ENCODE peak calls at places on chromosomes 6 and 20, in ten cellular contexts. C is stimulated activated CD8-positive, alpha-beta memory T cell treated with anti-CD3 and anti-CD28 coated beads, Interleukin-15, amount 100 ng/mL, for 24 hours; F is left lung; M is NCI-H1694; K is brain microvascular endothelial cell; Q is heart right ventricle; G is amniotic stem cell; D is AG09319; T is pancreas; V is globus pallidus. N is an unnamed sample.

GRCh38 chr6:692858-693736 is at the start of gene EXOC2:
- DNase-seq in T (peak; percentile 87), M (peak; percentile 13), K (peak; percentile 71), C (peak; percentile 71), D (peak; percentile 46), F (peak; percentile 90), V (peak; percentile 76), G (peak; percentile 64), Q (peak; percentile 89), N (peak; percentile 94)

GRCh38 chr6:43274916-43275597 is 23.0 kb upstream of the SLC22A7 start:
- DNase-seq in D (no peak), F (no peak), K (no peak), Q (no peak), G (no peak), M (no peak), C (no peak), T (peak; percentile 49), V (no peak), N (peak; percentile 33)

GRCh38 chr6:111342913-111343312 is 140.1 kb downstream of the REV3L start:
- DNase-seq in F (no peak), K (no peak), Q (no peak), C (no peak), M (no peak), T (no peak), D (no peak), V (no peak), G (no peak), N (no peak)

GRCh38 chr20:16350465-16350864 is 222.8 kb downstream of the KIF16B start:
- DNase-seq in T (no peak), K (peak; percentile 42), C (no peak), G (no peak), F (no peak), M (no peak), D (no peak), V (peak; percentile 41), Q (no peak), N (peak; percentile 85)

GRCh38 chr6:79079425-79080130 is 1.5 kb upstream of the PHIP start:
- DNase-seq in Q (no peak), D (no peak), V (peak; percentile 25), C (no peak), F (no peak), K (no peak), M (no peak), G (no peak), T (no peak), N (peak; percentile 42)

GRCh38 chr20:2455771-2456497 is 14.7 kb downstream of the SNRPB start:
- DNase-seq in C (no peak), T (no peak), V (no peak), Q (no peak), M (no peak), K (no peak), F (no peak), G (no peak), D (no peak), N (peak; percentile 57)

GRCh38 chr20:45987108-45987780 is 15.2 kb upstream of the ZNF335 start:
- DNase-seq in K (peak; percentile 49), M (peak; percentile 50), V (no peak), G (no peak), T (peak; percentile 80), F (peak; percentile 81), C (peak; percentile 63), D (no peak), Q (peak; percentile 75), N (peak; percentile 73)

GRCh38 chr6:54846243-54846856 is at the start of gene FAM83B:
- DNase-seq in F (peak; percentile 60), Q (peak; percentile 19), C (no peak), G (no peak), D (no peak), M (no peak), T (peak; percentile 74), V (no peak), K (no peak), N (no peak)

GRCh38 chr6:96682017-96682416 is 119.1 kb downstream of the FHL5 start:
- DNase-seq in M (no peak), C (no peak), K (no peak), V (no peak), D (no peak), T (no peak), F (no peak), G (no peak), Q (no peak), N (no peak)

GRCh38 chr6:34696189-34696738 is 303 bp downstream of the ILRUN start:
- DNase-seq in K (no peak), V (no peak), G (no peak), F (peak; percentile 60), C (peak; percentile 13), Q (peak; percentile 70), M (no peak), D (no peak), T (peak; percentile 76), N (peak; percentile 79)

GRCh38 chr20:13029687-13030510 is 21.1 kb downstream of the SPTLC3 start:
- DNase-seq in F (peak; percentile 34), V (no peak), Q (no peak), C (no peak), T (no peak), D (peak; percentile 25), G (peak; percentile 70), M (no peak), K (peak; percentile 93), N (peak; percentile 95)

GRCh38 chr6:146770275-146770964 is 171.6 kb downstream of the ADGB start:
- DNase-seq in Q (peak; percentile 10), K (no peak), G (no peak), V (no peak), T (no peak), C (no peak), M (no peak), F (no peak), D (no peak), N (no peak)

GRCh38 chr6:42113929-42114636 is 28.3 kb downstream of the C6orf132 start:
- DNase-seq in F (no peak), Q (no peak), V (no peak), M (no peak), K (no peak), C (no peak), G (no peak), D (no peak), T (no peak), N (peak; percentile 20)

GRCh38 chr20:6635034-6635736 is 132.3 kb upstream of the BMP2 start:
- DNase-seq in K (no peak), C (no peak), F (no peak), T (no peak), M (no peak), D (no peak), G (no peak), Q (no peak), V (no peak), N (no peak)

GRCh38 chr20:61120595-61121515 is 131.2 kb upstream of the CDH4 start:
- DNase-seq in D (no peak), G (no peak), K (peak; percentile 47), F (no peak), Q (no peak), V (peak; percentile 18), M (no peak), C (no peak), T (no peak), N (peak; percentile 79)

GRCh38 chr20:33552519-33552918 is 62.6 kb downstream of the CBFA2T2 start:
- DNase-seq in K (no peak), T (no peak), F (no peak), V (no peak), Q (no peak), G (no peak), D (no peak), M (no peak), C (no peak), N (no peak)

GRCh38 chr6:103874575-103874974 is 985.1 kb downstream of the HACE1 start:
- DNase-seq in T (no peak), F (no peak), V (no peak), K (no peak), G (no peak), Q (no peak), M (no peak), C (no peak), D (no peak), N (no peak)

GRCh38 chr6:32483968-32484613 is 44.4 kb downstream of the HLA-DRA start:
- DNase-seq in C (no peak), D (no peak), Q (no peak), F (no peak), M (no peak), T (no peak), G (no peak), K (no peak), V (no peak), N (no peak)

GRCh38 chr6:168385380-168385779 is 55.6 kb upstream of the SMOC2 start:
- DNase-seq in C (no peak), D (no peak), M (no peak), V (no peak), G (no peak), F (no peak), K (no peak), Q (no peak), T (no peak), N (no peak)

GRCh38 chr6:31474871-31475286 is 23.1 kb upstream of the MICB start:
- DNase-seq in V (no peak), F (no peak), M (no peak), K (no peak), T (no peak), G (no peak), D (no peak), Q (no peak), C (no peak), N (no peak)

N was measured in GM23248.